ENCODE peak calls at places on chromosomes 11 and 22, in six cellular contexts. O is skeletal muscle cell, L is SK-MEL-5, V is adipocyte, J is HFFc6, R is NAMALWA. Q is an unnamed sample.

GRCh38 chr22:49528420-49528720 is 299.3 kb downstream of the BRD1 start:
- DNase-seq in O (no peak), L (no peak), V (no peak), J (no peak), R (no peak), Q (no peak)

GRCh38 chr11:103888541-103888951 is 147.9 kb upstream of the DDI1 start:
- DNase-seq in O (no peak), L (peak), V (no peak), J (peak), R (no peak), Q (no peak)

GRCh38 chr22:48574776-48575566 is 1252.7 kb downstream of the BRD1 start:
- DNase-seq in O (no peak), L (peak), V (peak), J (no peak), R (no peak), Q (peak)

GRCh38 chr11:13030857-13031256 is 21.7 kb downstream of the RASSF10 start:
- DNase-seq in O (no peak), L (no peak), V (no peak), J (no peak), R (no peak), Q (peak)

GRCh38 chr11:12845739-12846358 is 163.3 kb upstream of the RASSF10 start:
- DNase-seq in O (no peak), L (peak), V (no peak), J (peak), R (no peak), Q (no peak)

GRCh38 chr11:67439321-67440228 is 2.1 kb upstream of the PTPRCAP start:
- DNase-seq in O (no peak), L (peak), V (peak), J (peak), R (no peak), Q (peak)

GRCh38 chr11:95283146-95283545 is 52.1 kb upstream of the SESN3 start:
- DNase-seq in O (no peak), L (no peak), V (no peak), J (no peak), R (no peak), Q (no peak)

GRCh38 chr22:39431821-39432251 is 25.0 kb upstream of the MGAT3 start:
- DNase-seq in O (no peak), L (no peak), V (no peak), J (peak), R (no peak), Q (peak)

GRCh38 chr11:2929880-2930704 is 872 bp upstream of the PHLDA2 start:
- DNase-seq in O (no peak), L (no peak), V (peak), J (peak), R (peak), Q (peak)

GRCh38 chr11:130737866-130738431 is 178.3 kb downstream of the SNX19 start:
- DNase-seq in O (peak), L (no peak), V (peak), J (peak), R (no peak), Q (no peak)

GRCh38 chr22:27792452-27793165 is 8.9 kb downstream of the MN1 start:
- DNase-seq in O (no peak), L (no peak), V (peak), J (no peak), R (no peak), Q (no peak)

GRCh38 chr11:19753451-19754041 is 40.9 kb downstream of the NAV2 start:
- DNase-seq in O (no peak), L (no peak), V (no peak), J (no peak), R (no peak), Q (no peak)

Q was measured in lung microvascular endothelial cell.